ENCODE peak calls at places on chromosomes 7 and 10, in six cellular contexts. One of them, this sample, is unnamed.

GRCh38 chr7:155947051-155947450 is 134.8 kb upstream of the SHH start:
- DNase-seq in HCT116: no peak
- DNase-seq in putamen: no peak
- DNase-seq in B cell: no peak
- DNase-seq in cardiac muscle cell: no peak
- DNase-seq in NCI-H526: no peak
- DNase-seq in this sample: no peak

GRCh38 chr10:107264742-107265141 is 100.2 kb upstream of the SORCS1 start:
- DNase-seq in HCT116: no peak
- DNase-seq in putamen: no peak
- DNase-seq in B cell: no peak
- DNase-seq in cardiac muscle cell: no peak
- DNase-seq in NCI-H526: no peak
- DNase-seq in this sample: no peak

GRCh38 chr7:5586279-5586962 is 162.8 kb upstream of the TNRC18 start:
- DNase-seq in HCT116: no peak
- DNase-seq in putamen: no peak
- DNase-seq in B cell: no peak
- DNase-seq in cardiac muscle cell: no peak
- DNase-seq in NCI-H526: no peak
- DNase-seq in this sample: no peak

GRCh38 chr7:44394636-44395035 is 69.2 kb upstream of the CAMK2B start:
- DNase-seq in HCT116: no peak
- DNase-seq in putamen: no peak
- DNase-seq in B cell: no peak
- DNase-seq in cardiac muscle cell: no peak
- DNase-seq in NCI-H526: no peak
- DNase-seq in this sample: no peak

GRCh38 chr7:87110778-87111177 is 41.5 kb upstream of the DMTF1 start:
- DNase-seq in HCT116: no peak
- DNase-seq in putamen: no peak
- DNase-seq in B cell: no peak
- DNase-seq in cardiac muscle cell: peak; percentile 73
- DNase-seq in NCI-H526: no peak
- DNase-seq in this sample: peak; percentile 25

GRCh38 chr10:87861566-87861952 is 1.8 kb downstream of the KLLN start:
- DNase-seq in HCT116: no peak
- DNase-seq in putamen: peak; percentile 33
- DNase-seq in B cell: peak; percentile 21
- DNase-seq in cardiac muscle cell: peak; percentile 91
- DNase-seq in NCI-H526: no peak
- DNase-seq in this sample: peak; percentile 70

GRCh38 chr7:157875230-157876179 is 538.7 kb downstream of the DNAJB6 start:
- DNase-seq in HCT116: peak; percentile 23
- DNase-seq in putamen: no peak
- DNase-seq in B cell: peak; percentile 59
- DNase-seq in cardiac muscle cell: no peak
- DNase-seq in NCI-H526: peak; percentile 80
- DNase-seq in this sample: no peak

GRCh38 chr7:17939111-17939669 is 1.1 kb downstream of the SNX13 start:
- DNase-seq in HCT116: no peak
- DNase-seq in putamen: peak; percentile 7
- DNase-seq in B cell: peak; percentile 16
- DNase-seq in cardiac muscle cell: peak; percentile 50
- DNase-seq in NCI-H526: peak; percentile 50
- DNase-seq in this sample: peak; percentile 26

GRCh38 chr7:50768470-50769159 is 14.1 kb downstream of the GRB10 start:
- DNase-seq in HCT116: no peak
- DNase-seq in putamen: no peak
- DNase-seq in B cell: no peak
- DNase-seq in cardiac muscle cell: no peak
- DNase-seq in NCI-H526: no peak
- DNase-seq in this sample: no peak

GRCh38 chr7:96718107-96719003 is 8.7 kb upstream of the SEM1 start:
- DNase-seq in HCT116: no peak
- DNase-seq in putamen: peak; percentile 13
- DNase-seq in B cell: no peak
- DNase-seq in cardiac muscle cell: no peak
- DNase-seq in NCI-H526: no peak
- DNase-seq in this sample: no peak

GRCh38 chr10:131073469-131074060 is 238.0 kb downstream of the TCERG1L start:
- DNase-seq in HCT116: no peak
- DNase-seq in putamen: no peak
- DNase-seq in B cell: no peak
- DNase-seq in cardiac muscle cell: no peak
- DNase-seq in NCI-H526: no peak
- DNase-seq in this sample: no peak

GRCh38 chr10:126519992-126520391 is 131.7 kb upstream of the ADAM12 start:
- DNase-seq in HCT116: no peak
- DNase-seq in putamen: no peak
- DNase-seq in B cell: no peak
- DNase-seq in cardiac muscle cell: no peak
- DNase-seq in NCI-H526: no peak
- DNase-seq in this sample: no peak

GRCh38 chr7:48411619-48412018 is 240.4 kb downstream of the ABCA13 start:
- DNase-seq in HCT116: no peak
- DNase-seq in putamen: no peak
- DNase-seq in B cell: no peak
- DNase-seq in cardiac muscle cell: no peak
- DNase-seq in NCI-H526: no peak
- DNase-seq in this sample: no peak

GRCh38 chr10:128695326-128695725 is 569.1 kb upstream of the MKI67 start:
- DNase-seq in HCT116: no peak
- DNase-seq in putamen: no peak
- DNase-seq in B cell: no peak
- DNase-seq in cardiac muscle cell: no peak
- DNase-seq in NCI-H526: no peak
- DNase-seq in this sample: no peak

GRCh38 chr7:16677978-16678494 is 32.1 kb downstream of the BZW2 start:
- DNase-seq in HCT116: no peak
- DNase-seq in putamen: no peak
- DNase-seq in B cell: no peak
- DNase-seq in cardiac muscle cell: no peak
- DNase-seq in NCI-H526: no peak
- DNase-seq in this sample: no peak

GRCh38 chr10:24695452-24695851 is 28.2 kb downstream of the ARHGAP21 start:
- DNase-seq in HCT116: no peak
- DNase-seq in putamen: no peak
- DNase-seq in B cell: no peak
- DNase-seq in cardiac muscle cell: peak; percentile 29
- DNase-seq in NCI-H526: no peak
- DNase-seq in this sample: no peak

GRCh38 chr7:158783595-158783994 is 45.7 kb downstream of the ESYT2 start:
- DNase-seq in HCT116: no peak
- DNase-seq in putamen: no peak
- DNase-seq in B cell: no peak
- DNase-seq in cardiac muscle cell: no peak
- DNase-seq in NCI-H526: no peak
- DNase-seq in this sample: no peak

GRCh38 chr7:106421181-106421762 is 136.5 kb upstream of the NAMPT start:
- DNase-seq in HCT116: no peak
- DNase-seq in putamen: peak; percentile 77
- DNase-seq in B cell: no peak
- DNase-seq in cardiac muscle cell: peak; percentile 99
- DNase-seq in NCI-H526: no peak
- DNase-seq in this sample: peak; percentile 35

GRCh38 chr7:80918909-80919721 is at the start of gene SEMA3C:
- DNase-seq in HCT116: peak; percentile 78
- DNase-seq in putamen: peak; percentile 91
- DNase-seq in B cell: peak; percentile 32
- DNase-seq in cardiac muscle cell: peak; percentile 98
- DNase-seq in NCI-H526: peak; percentile 96
- DNase-seq in this sample: peak; percentile 83